ENCODE peak calls at places on chromosomes 16 and 17, in ten cellular contexts. K is germinal center; W is ELR; F is left cardiac atrium; D is effector memory CD4-positive, alpha-beta T cell; P is anterior cingulate cortex; N is activated T-helper 9 cell treated with anti-CD3 and anti-CD28 coated beads, Interleukin-2, amount 50 U/mL, for 16 hours; O is MM.1S; L is NCI-H345; A is endothelial cell. E is an unnamed sample.

GRCh38 chr17:50209472-50210248 is 8.2 kb upstream of the COL1A1 start:
- DNase-seq in K (no peak), W (peak; percentile 95), F (peak; percentile 91), D (no peak), P (no peak), N (no peak), O (no peak), L (no peak), A (peak; percentile 47), E (peak; percentile 97)

GRCh38 chr17:41009301-41009760 is 403 bp upstream of the KRTAP3-1 start:
- DNase-seq in K (no peak), W (no peak), F (no peak), D (no peak), P (no peak), N (no peak), O (no peak), L (peak; percentile 51), A (no peak), E (no peak)

GRCh38 chr16:1290860-1291575 is 18.4 kb upstream of the UBE2I start:
- DNase-seq in K (no peak), W (no peak), F (no peak), D (no peak), P (no peak), N (no peak), O (peak; percentile 57), L (no peak), A (no peak), E (no peak)

GRCh38 chr16:14341324-14342225 is 270.5 kb downstream of the MRTFB start:
- DNase-seq in K (no peak), W (no peak), F (no peak), D (no peak), P (no peak), N (no peak), O (no peak), L (no peak), A (no peak), E (no peak)

GRCh38 chr16:72844225-72844920 is 203.6 kb downstream of the ZFHX3 start:
- DNase-seq in K (no peak), W (no peak), F (no peak), D (no peak), P (no peak), N (no peak), O (peak; percentile 30), L (no peak), A (no peak), E (no peak)

GRCh38 chr16:84726079-84726669 is 26.4 kb downstream of the USP10 start:
- DNase-seq in K (peak; percentile 66), W (peak; percentile 91), F (peak; percentile 91), D (peak; percentile 62), P (peak; percentile 69), N (peak; percentile 70), O (peak; percentile 52), L (peak; percentile 71), A (peak; percentile 84), E (peak; percentile 81)

GRCh38 chr17:50637829-50638571 is 3.3 kb downstream of the ABCC3 start:
- DNase-seq in K (no peak), W (no peak), F (no peak), D (no peak), P (no peak), N (no peak), O (no peak), L (no peak), A (no peak), E (no peak)

GRCh38 chr17:1713878-1714487 is 3.8 kb upstream of the TLCD2 start:
- DNase-seq in K (no peak), W (peak; percentile 71), F (no peak), D (no peak), P (no peak), N (no peak), O (no peak), L (no peak), A (peak; percentile 56), E (peak; percentile 69)

GRCh38 chr17:41545829-41546410 is 17.8 kb upstream of the KRT19 start:
- DNase-seq in K (no peak), W (no peak), F (no peak), D (no peak), P (no peak), N (no peak), O (no peak), L (no peak), A (no peak), E (no peak)

GRCh38 chr17:82825540-82826124 is 14.2 kb downstream of the ZNF750 start:
- DNase-seq in K (no peak), W (no peak), F (no peak), D (no peak), P (no peak), N (no peak), O (no peak), L (no peak), A (no peak), E (no peak)

GRCh38 chr17:2885751-2886150 is 89.5 kb downstream of the RAP1GAP2 start:
- DNase-seq in K (no peak), W (no peak), F (no peak), D (no peak), P (no peak), N (no peak), O (no peak), L (peak; percentile 49), A (no peak), E (no peak)

GRCh38 chr17:1485748-1486376 is 6.6 kb downstream of the MYO1C start:
- DNase-seq in K (peak; percentile 74), W (peak; percentile 72), F (peak; percentile 83), D (peak; percentile 61), P (no peak), N (peak; percentile 58), O (peak; percentile 30), L (peak; percentile 29), A (peak; percentile 51), E (peak; percentile 79)